ENCODE peak calls at places on chromosomes 1 and 21, in four cellular contexts. E is caudate nucleus; C is skeletal muscle cell; X is stimulated activated CD4-positive, alpha-beta T cell treated with anti-CD3 and anti-CD28 coated beads, Interleukin-2, amount 100 ng/mL, for 24 hours. Z is an unnamed sample.

GRCh38 chr1:192628406-192629057 is 7.4 kb upstream of the RGS13 start:
- DNase-seq in C (no peak), X (no peak), E (no peak), Z (no peak)

GRCh38 chr1:200415227-200415626 is 5.4 kb upstream of the ZNF281 start:
- DNase-seq in X (no peak), C (no peak), E (no peak), Z (no peak)

GRCh38 chr21:38591138-38591537 is 92.9 kb upstream of the ERG start:
- DNase-seq in X (no peak), C (no peak), E (no peak), Z (no peak)

GRCh38 chr1:21206117-21206516 is 29.4 kb upstream of the EIF4G3 start:
- DNase-seq in X (no peak), E (no peak), C (no peak), Z (no peak)

GRCh38 chr21:45615145-45615711 is 28.3 kb upstream of the PCBP3 start:
- DNase-seq in E (no peak), X (peak; percentile 86), C (peak; percentile 39), Z (peak; percentile 85)

GRCh38 chr21:46545363-46545762 is 59.5 kb downstream of the S100B start:
- DNase-seq in C (no peak), X (no peak), E (no peak), Z (no peak)

GRCh38 chr1:99227498-99227897 is 36.8 kb upstream of the PLPPR4 start:
- DNase-seq in X (no peak), C (no peak), E (no peak), Z (no peak)

GRCh38 chr1:211088156-211088555 is 45.8 kb downstream of the KCNH1 start:
- DNase-seq in E (no peak), X (no peak), C (no peak), Z (no peak)

GRCh38 chr21:44441581-44442265 is 13.6 kb upstream of the LRRC3 start:
- DNase-seq in X (no peak), E (no peak), C (no peak), Z (no peak)